ENCODE peak calls at places on chromosomes 7 and 10, in six cellular contexts. Q is naive thymus-derived CD4-positive, alpha-beta T cell; N is small intestine; S is activated CD4-positive, alpha-beta T cell treated with anti-CD3 and anti-CD28 coated beads for 24 hours; A is GM18507; W is germinal center. T is an unnamed sample.

GRCh38 chr10:43261578-43261965 is 5.3 kb downstream of the RASGEF1A start:
- DNase-seq in Q (no peak), N (peak), S (no peak), A (no peak), W (peak), T (no peak)

GRCh38 chr7:83301416-83301815 is 138.7 kb upstream of the PCLO start:
- DNase-seq in Q (no peak), N (no peak), S (no peak), A (no peak), W (no peak), T (peak)

GRCh38 chr10:113576853-113577252 is 24.0 kb downstream of the HABP2 start:
- DNase-seq in Q (no peak), N (no peak), S (no peak), A (no peak), W (no peak), T (peak)

GRCh38 chr7:6273380-6273837 is 985 bp upstream of the CYTH3 start:
- DNase-seq in Q (no peak), N (peak), S (no peak), A (no peak), W (no peak), T (no peak)

GRCh38 chr10:84201244-84201606 is 6.9 kb downstream of the CDHR1 start:
- DNase-seq in Q (no peak), N (no peak), S (no peak), A (no peak), W (no peak), T (no peak)

GRCh38 chr10:60470091-60470490 is 80.4 kb upstream of the ANK3 start:
- DNase-seq in Q (no peak), N (no peak), S (no peak), A (no peak), W (no peak), T (no peak)

GRCh38 chr10:12360461-12360860 is 11.1 kb downstream of the CAMK1D start:
- DNase-seq in Q (no peak), N (no peak), S (no peak), A (no peak), W (no peak), T (no peak)

GRCh38 chr10:100802607-100803006 is 57.2 kb downstream of the PAX2 start:
- DNase-seq in Q (no peak), N (no peak), S (no peak), A (no peak), W (no peak), T (no peak)

GRCh38 chr7:82382276-82382675 is 61.3 kb downstream of the CACNA2D1 start:
- DNase-seq in Q (no peak), N (no peak), S (no peak), A (no peak), W (no peak), T (no peak)

GRCh38 chr10:69086131-69086530 is 1.8 kb upstream of the SRGN start:
- DNase-seq in Q (no peak), N (peak), S (no peak), A (no peak), W (no peak), T (peak)

GRCh38 chr7:124784879-124785818 is 19.6 kb upstream of the GPR37 start:
- DNase-seq in Q (no peak), N (peak), S (no peak), A (no peak), W (peak), T (peak)

GRCh38 chr7:158030071-158030470 is 557.6 kb downstream of the PTPRN2 start:
- DNase-seq in Q (no peak), N (no peak), S (no peak), A (no peak), W (no peak), T (no peak)

GRCh38 chr7:36951257-36951697 is 227.0 kb upstream of the AOAH start:
- DNase-seq in Q (no peak), N (no peak), S (no peak), A (peak), W (no peak), T (no peak)

GRCh38 chr7:85156661-85157213 is 30.1 kb downstream of the SEMA3D start:
- DNase-seq in Q (no peak), N (no peak), S (no peak), A (no peak), W (no peak), T (no peak)

GRCh38 chr7:137950263-137950621 is 51.6 kb downstream of the CREB3L2 start:
- DNase-seq in Q (no peak), N (no peak), S (no peak), A (no peak), W (no peak), T (no peak)

GRCh38 chr10:102633848-102634247 is 10.4 kb upstream of the TRIM8 start:
- DNase-seq in Q (no peak), N (no peak), S (no peak), A (no peak), W (no peak), T (no peak)

GRCh38 chr10:3424102-3424803 is 251.7 kb upstream of the PITRM1 start:
- DNase-seq in Q (no peak), N (no peak), S (no peak), A (no peak), W (no peak), T (no peak)

GRCh38 chr7:37247881-37248280 is 200.8 kb downstream of the ELMO1 start:
- DNase-seq in Q (no peak), N (no peak), S (no peak), A (no peak), W (no peak), T (peak)

GRCh38 chr10:30435068-30435422 is 1.1 kb downstream of the MAP3K8 start:
- DNase-seq in Q (no peak), N (no peak), S (no peak), A (no peak), W (no peak), T (peak)

GRCh38 chr10:72044417-72045041 is 43.8 kb downstream of the SPOCK2 start:
- DNase-seq in Q (no peak), N (no peak), S (no peak), A (no peak), W (no peak), T (no peak)

GRCh38 chr10:22086730-22087364 is 83.3 kb upstream of the DNAJC1 start:
- DNase-seq in Q (no peak), N (no peak), S (no peak), A (no peak), W (no peak), T (peak)